ENCODE peak calls at places on chromosomes 5 and 9, in four cellular contexts. H is right cardiac atrium, F is colonic mucosa, X is HCT116. J is an unnamed sample.

GRCh38 chr9:111038336-111039202 is at the start of gene LPAR1:
- DNase-seq in X (peak; percentile 24), F (peak; percentile 79), H (peak; percentile 86), J (peak; percentile 50)

GRCh38 chr5:141186897-141187512 is at the start of gene PCDHB9:
- DNase-seq in H (no peak), X (peak; percentile 6), F (no peak), J (peak; percentile 0)

GRCh38 chr9:107707419-107707837 is 217.9 kb upstream of the KLF4 start:
- DNase-seq in H (no peak), F (no peak), X (no peak), J (no peak)

GRCh38 chr5:95284512-95285405 is at the start of gene MCTP1:
- DNase-seq in H (peak; percentile 53), F (no peak), X (no peak), J (no peak)

GRCh38 chr9:135456436-135457104 is 23.0 kb upstream of the PPP1R26 start:
- DNase-seq in X (no peak), F (no peak), H (no peak), J (no peak)

GRCh38 chr5:94969174-94969573 is 315.7 kb downstream of the MCTP1 start:
- DNase-seq in X (peak; percentile 28), H (no peak), F (no peak), J (no peak)

GRCh38 chr9:18233311-18233710 is 240.6 kb upstream of the ADAMTSL1 start:
- DNase-seq in H (no peak), X (no peak), F (no peak), J (no peak)

GRCh38 chr5:96408276-96408777 is 24.7 kb downstream of the PCSK1 start:
- DNase-seq in X (no peak), H (no peak), F (no peak), J (no peak)

GRCh38 chr5:180069589-180070247 is 1.8 kb downstream of the RNF130 start:
- DNase-seq in F (no peak), X (no peak), H (no peak), J (peak; percentile 19)

GRCh38 chr5:43190755-43191603 is 1.0 kb upstream of the NIM1K start:
- DNase-seq in H (no peak), X (no peak), F (no peak), J (no peak)

GRCh38 chr9:7432989-7433388 is 366.6 kb downstream of the DMAC1 start:
- DNase-seq in X (no peak), H (no peak), F (no peak), J (no peak)

GRCh38 chr5:87845734-87846133 is 422.9 kb downstream of the TMEM161B start:
- DNase-seq in H (no peak), X (no peak), F (no peak), J (no peak)

GRCh38 chr5:168679515-168679920 is 100.3 kb upstream of the PANK3 start:
- DNase-seq in X (peak; percentile 59), F (peak; percentile 81), H (peak; percentile 80), J (peak; percentile 78)

GRCh38 chr5:146967646-146968045 is 89.1 kb upstream of the PPP2R2B start:
- DNase-seq in X (no peak), H (no peak), F (no peak), J (no peak)

GRCh38 chr5:173396311-173396993 is 68.2 kb upstream of the STC2 start:
- DNase-seq in F (no peak), H (no peak), X (peak; percentile 19), J (no peak)

GRCh38 chr5:95963650-95964410 is 2.2 kb upstream of the ELL2 start:
- DNase-seq in H (no peak), F (no peak), X (no peak), J (no peak)

GRCh38 chr5:120096413-120096812 is 367.7 kb upstream of the PRR16 start:
- DNase-seq in X (no peak), H (no peak), F (no peak), J (no peak)

GRCh38 chr5:115838885-115839518 is 2.4 kb downstream of the ATG12 start:
- DNase-seq in F (no peak), X (no peak), H (no peak), J (peak; percentile 77)

GRCh38 chr9:124894741-124895170 is 32.8 kb downstream of the ARPC5L start:
- DNase-seq in F (no peak), H (no peak), X (peak; percentile 10), J (peak; percentile 13)

GRCh38 chr5:37807902-37808301 is 31.9 kb downstream of the GDNF start:
- DNase-seq in H (no peak), F (no peak), X (no peak), J (no peak)

GRCh38 chr5:83363876-83364275 is 107.7 kb upstream of the VCAN start:
- DNase-seq in F (no peak), H (no peak), X (no peak), J (no peak)

GRCh38 chr5:177447611-177448243 is 1.1 kb downstream of the PRR7 start:
- DNase-seq in X (peak; percentile 73), H (peak; percentile 64), F (peak; percentile 54), J (peak; percentile 42)

GRCh38 chr5:138212828-138213160 is 329 bp downstream of the CDC23 start:
- DNase-seq in F (no peak), X (no peak), H (no peak), J (no peak)

GRCh38 chr5:135944967-135945560 is 9.7 kb downstream of the LECT2 start:
- DNase-seq in X (peak; percentile 71), F (peak; percentile 69), H (no peak), J (peak; percentile 79)

GRCh38 chr9:27447036-27447700 is 76.9 kb upstream of the IFNK start:
- DNase-seq in X (no peak), H (no peak), F (no peak), J (no peak)

GRCh38 chr5:40627708-40628107 is 52.0 kb upstream of the PTGER4 start:
- DNase-seq in H (no peak), X (no peak), F (no peak), J (no peak)

GRCh38 chr5:3905031-3905430 is 309.4 kb downstream of the IRX1 start:
- DNase-seq in F (no peak), X (no peak), H (no peak), J (no peak)

GRCh38 chr5:150112211-150113046 is 26.1 kb upstream of the CSF1R start:
- DNase-seq in X (no peak), F (peak; percentile 38), H (peak; percentile 88), J (no peak)

GRCh38 chr5:56112526-56113121 is 117.9 kb upstream of the IL6ST start:
- DNase-seq in H (no peak), F (no peak), X (no peak), J (no peak)

GRCh38 chr9:69412741-69413150 is 87.7 kb downstream of the ENTREP1 start:
- DNase-seq in F (peak; percentile 59), X (peak; percentile 51), H (peak; percentile 90), J (peak; percentile 16)

GRCh38 chr5:56358703-56359428 is 125.7 kb upstream of the ANKRD55 start:
- DNase-seq in H (peak; percentile 65), F (no peak), X (peak; percentile 31), J (peak; percentile 27)

GRCh38 chr9:77175152-77175551 is 2.2 kb upstream of the VPS13A start:
- DNase-seq in F (no peak), H (no peak), X (no peak), J (no peak)

GRCh38 chr5:107808671-107809137 is 138.0 kb upstream of the EFNA5 start:
- DNase-seq in F (no peak), X (no peak), H (no peak), J (no peak)

GRCh38 chr5:140713562-140714094 is 13.4 kb downstream of the ZMAT2 start:
- DNase-seq in X (no peak), H (no peak), F (no peak), J (no peak)

DNA sequence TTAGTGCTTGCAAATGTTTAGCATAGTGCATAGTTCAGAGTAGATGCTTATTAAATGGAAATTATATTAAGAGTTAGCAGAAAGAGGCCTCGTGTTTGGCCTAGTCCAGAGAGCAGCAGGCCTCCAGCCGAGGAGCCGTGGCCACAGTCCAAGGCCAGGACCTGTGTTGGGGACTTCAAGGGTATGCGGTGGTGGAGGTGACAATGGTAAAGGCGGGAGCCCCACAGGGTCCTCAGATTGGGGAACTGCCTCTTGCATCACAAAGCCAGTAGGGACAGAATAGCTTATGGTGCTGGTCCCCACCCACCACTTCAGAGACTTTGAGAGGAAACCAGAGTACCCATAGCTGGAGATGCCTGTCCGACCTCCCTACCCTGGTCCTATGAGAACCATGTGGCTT is 554.6 kb upstream of the RIOK2 start:
- DNase-seq in H (no peak), F (no peak), X (no peak), J (no peak)
- H3K4me1 ChIP-seq in H (no peaks in the 10 kb centered on the region), F (no peaks in the 10 kb centered on the region), X (no peaks in the 10 kb centered on the region), J (no peaks in the 10 kb centered on the region)

GRCh38 chr9:121788686-121789366 is 137.4 kb downstream of the DAB2IP start:
- DNase-seq in F (no peak), H (no peak), X (no peak), J (no peak)
- H3K4me3 ChIP-seq in F (no peak overlapping the region), H (no peak overlapping the region), X (no peak overlapping the region), J (no peak overlapping the region)

GRCh38 chr5:157519579-157520253 is 55.9 kb downstream of the ADAM19 start:
- DNase-seq in H (no peak), X (no peak), F (no peak), J (no peak)
- H3K27ac ChIP-seq in H (no peak overlapping the region), X (no peak overlapping the region), F (no peak overlapping the region), J (peak overlapping the region; percentile 64)

GRCh38 chr9:80449513-80449912 is 877.7 kb downstream of the TLE4 start:
- DNase-seq in H (no peak), X (no peak), F (no peak), J (no peak)
- H3K4me1 ChIP-seq in H (no peaks in the 10 kb centered on the region), X (no peaks in the 10 kb centered on the region), F (no peaks in the 10 kb centered on the region), J (no peaks in the 10 kb centered on the region)

GRCh38 chr9:130290353-130291181 is 25.0 kb downstream of the HMCN2 start:
- DNase-seq in F (no peak), X (no peak), H (peak; percentile 51), J (no peak)

GRCh38 chr9:130288926-130289705 is 23.6 kb downstream of the HMCN2 start:
- DNase-seq in H (no peak), X (no peak), F (no peak), J (no peak)

GRCh38 chr9:130291474-130291873 is 25.9 kb downstream of the HMCN2 start:
- DNase-seq in H (no peak), X (no peak), F (no peak), J (no peak)

GRCh38 chr9:130288393-130288792 is 22.8 kb downstream of the HMCN2 start:
- DNase-seq in X (no peak), H (no peak), F (no peak), J (no peak)

GRCh38 chr9:130289711-130290241 is 24.2 kb downstream of the HMCN2 start:
- DNase-seq in F (no peak), H (peak; percentile 52), X (no peak), J (no peak)
- H3K4me3 ChIP-seq in F (no peak overlapping the region), H (no peak overlapping the region), X (no peak overlapping the region), J (no peak overlapping the region)

J was measured in small intestine.